ENCODE peak calls at places on chromosomes 11 and 22, in eight cellular contexts. G is SK-N-SH, R is HCT116, E is Panc1, J is HL-60, U is A549, K is HepG2, V is K562. T is an unnamed sample.

GRCh38 chr11:34342008-34342533 is 15.7 kb downstream of the ABTB2 start:
- DNase-seq in K (no peak), J (no peak), G (no peak), E (no peak), U (no peak), R (no peak), V (no peak), T (peak; percentile 24)

GRCh38 chr11:7501251-7501650 is 12.5 kb upstream of the PPFIBP2 start:
- DNase-seq in E (no peak), G (no peak), R (no peak), K (no peak), U (no peak), V (no peak), J (no peak), T (no peak)

GRCh38 chr11:43983221-43983795 is 40.9 kb downstream of the C11orf96 start:
- DNase-seq in K (no peak), G (no peak), R (no peak), J (no peak), V (no peak), E (no peak), U (peak; percentile 27), T (no peak)

GRCh38 chr11:86748296-86748695 is 52.0 kb upstream of the PRSS23 start:
- DNase-seq in V (no peak), E (no peak), R (no peak), J (no peak), K (no peak), G (no peak), U (no peak), T (no peak)

GRCh38 chr22:44365832-44366231 is 53.1 kb upstream of the SHISAL1 start:
- DNase-seq in R (no peak), G (no peak), U (no peak), J (no peak), K (no peak), V (no peak), E (no peak), T (no peak)

GRCh38 chr22:41380993-41381328 is 781 bp upstream of the TEF start:
- DNase-seq in U (peak; percentile 48), J (no peak), R (peak; percentile 67), E (no peak), V (no peak), K (peak; percentile 83), G (no peak), T (no peak)

GRCh38 chr11:17343907-17344306 is 7.7 kb upstream of the NCR3LG1 start:
- DNase-seq in E (no peak), V (no peak), J (no peak), U (peak; percentile 10), G (no peak), K (no peak), R (peak; percentile 56), T (peak; percentile 26)

GRCh38 chr11:17923213-17923612 is 89.6 kb downstream of the SERGEF start:
- DNase-seq in R (no peak), E (no peak), V (no peak), J (no peak), K (no peak), G (no peak), U (no peak), T (no peak)

GRCh38 chr11:6682936-6683861 is at the start of gene MRPL17:
- DNase-seq in U (peak; percentile 99), V (peak; percentile 97), K (peak; percentile 98), E (peak; percentile 99), R (peak; percentile 99), J (peak; percentile 99), G (peak; percentile 95), T (peak; percentile 99)

GRCh38 chr22:39534591-39535301 is 2.2 kb upstream of the RPS19BP1 start:
- DNase-seq in G (peak; percentile 83), R (no peak), E (no peak), U (peak; percentile 62), J (peak; percentile 60), K (peak; percentile 54), V (peak; percentile 72), T (peak; percentile 95)

GRCh38 chr22:49838771-49839717 is 11.4 kb upstream of the BRD1 start:
- DNase-seq in G (no peak), U (no peak), E (no peak), R (no peak), V (no peak), J (peak; percentile 51), K (no peak), T (peak; percentile 77)

GRCh38 chr22:40415531-40416266 is 45.3 kb downstream of the SGSM3 start:
- DNase-seq in E (no peak), R (no peak), G (no peak), J (peak; percentile 69), K (no peak), U (no peak), V (no peak), T (no peak)

GRCh38 chr11:3095712-3096361 is 38.6 kb upstream of the CARS1 start:
- DNase-seq in R (no peak), E (peak; percentile 72), G (no peak), J (no peak), K (no peak), V (no peak), U (no peak), T (no peak)

GRCh38 chr22:24583221-24583971 is 9.5 kb downstream of the LRRC75B start:
- DNase-seq in V (no peak), E (no peak), G (peak; percentile 84), J (no peak), U (no peak), K (peak; percentile 76), R (no peak), T (no peak)

GRCh38 chr22:49935561-49935960 is 17.1 kb downstream of the CRELD2 start:
- DNase-seq in G (peak; percentile 80), U (no peak), J (no peak), R (no peak), V (peak; percentile 59), E (no peak), K (no peak), T (peak; percentile 46)

DNA sequence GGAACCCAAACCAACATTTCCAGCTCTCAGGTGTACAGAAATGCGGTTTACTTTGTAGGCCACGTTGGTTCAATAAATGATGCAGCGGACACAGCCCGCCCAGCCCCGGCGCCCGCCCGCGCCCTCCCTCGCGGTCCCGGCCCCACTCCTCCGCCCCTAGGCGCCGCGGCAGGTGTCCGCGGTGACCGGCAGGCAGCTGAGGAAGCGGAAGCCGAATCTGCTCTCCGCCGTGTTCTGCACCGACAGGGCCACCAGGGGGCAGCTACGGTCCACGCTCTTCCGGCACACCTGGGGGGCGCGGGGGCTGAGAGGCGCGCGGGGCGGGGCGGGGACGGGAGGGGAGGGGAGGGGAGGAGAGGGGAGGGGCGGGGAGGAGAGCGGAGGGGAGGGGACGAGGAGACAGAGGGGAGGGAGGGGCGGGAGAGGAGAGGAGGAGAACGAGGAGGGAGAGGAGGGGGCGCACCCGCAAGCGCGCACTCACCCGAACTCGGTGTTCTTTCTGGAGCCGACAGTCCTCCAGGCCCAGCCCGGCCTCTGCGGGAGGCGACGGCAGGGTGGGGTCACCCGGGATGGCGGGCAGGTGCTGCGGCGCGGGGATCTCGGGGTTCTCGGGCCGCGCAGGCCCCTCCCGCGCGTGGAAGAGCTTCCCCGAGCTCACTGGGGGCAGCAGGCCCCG is 5.6 kb downstream of the LMNTD2 start:
- DNase-seq in K (peak; percentile 44), E (no peak), R (peak; percentile 44), V (peak; percentile 83), G (peak; percentile 92), J (peak; percentile 60), U (peak; percentile 81), T (peak; percentile 96)
- TF ChIP-seq REST in K (no peak), E (no peak), R (no peak), V (no peak), G (no peak), J (no peak), U (no peak), T (no peak)

GRCh38 chr11:114073506-114074381 is 14.2 kb downstream of the ZBTB16 start:
- DNase-seq in V (no peak), R (no peak), G (peak; percentile 61), E (no peak), K (no peak), U (no peak), J (peak; percentile 59), T (no peak)
- H3K4me3 ChIP-seq in V (no peak overlapping the region), R (no peak overlapping the region), G (no peak overlapping the region), E (no peak overlapping the region), K (no peak overlapping the region), U (no peak overlapping the region), J (no peak overlapping the region), T (no peak overlapping the region)

DNA sequence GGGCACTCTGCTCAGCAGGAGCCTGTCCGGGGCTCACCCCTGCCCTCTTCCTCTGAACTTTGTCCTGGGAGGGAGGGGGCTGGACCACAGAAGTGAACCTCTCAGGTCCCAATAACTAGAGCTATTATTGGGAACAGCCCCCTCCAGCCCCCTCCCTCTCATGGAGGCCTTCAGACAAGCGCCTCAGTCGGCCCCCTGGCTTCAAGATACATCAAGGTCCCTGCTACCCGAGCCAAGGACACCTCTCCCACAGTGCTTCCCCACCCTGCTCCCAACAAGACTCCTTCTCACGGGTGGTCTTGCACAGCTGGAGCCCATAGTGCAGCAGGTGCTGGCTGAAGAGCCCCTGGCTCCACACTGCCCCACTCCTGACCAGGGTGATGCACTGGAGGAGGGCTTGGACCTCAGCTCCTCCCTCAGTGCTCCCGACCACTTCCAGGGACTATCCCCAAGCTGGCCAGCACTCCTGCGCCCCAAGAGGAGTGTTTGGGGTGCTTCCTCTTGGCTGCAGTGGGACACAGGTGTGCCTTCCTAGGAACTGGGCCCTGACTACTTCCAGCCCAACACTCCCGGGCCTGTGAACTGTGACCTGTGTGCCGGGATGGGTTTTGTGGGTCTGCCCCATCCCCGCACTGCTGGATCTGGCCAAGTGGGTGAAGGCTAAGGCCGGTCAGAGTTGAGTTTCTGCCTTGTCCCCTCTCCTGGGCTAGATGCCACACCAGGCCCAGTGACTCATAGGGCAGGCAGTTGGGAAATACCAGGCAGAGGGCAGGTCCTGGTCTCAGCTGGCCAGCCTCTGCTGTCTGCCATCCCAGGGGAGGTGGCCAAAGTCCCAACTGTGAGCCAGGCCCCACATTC is 2.2 kb downstream of the PNPLA2 start:
- DNase-seq in K (peak; percentile 70), J (peak; percentile 75), G (no peak), V (no peak), U (peak; percentile 79), E (no peak), R (no peak), T (no peak)
- TF ChIP-seq REST in K (no peak), J (no peak), G (peak; percentile 13), V (no peak), U (no peak), E (no peak), R (no peak), T (no peak)

GRCh38 chr22:19823638-19824196 is 31.0 kb downstream of the GNB1L start:
- DNase-seq in U (no peak), V (no peak), K (peak; percentile 62), R (no peak), G (no peak), E (no peak), J (peak; percentile 42), T (no peak)
- H3K4me3 ChIP-seq in U (no peak overlapping the region), V (no peak overlapping the region), K (no peak overlapping the region), R (no peak overlapping the region), G (no peak overlapping the region), E (no peak overlapping the region), J (no peak overlapping the region), T (no peak overlapping the region)